ENCODE peak calls at places on chromosomes 13 and 19, in six cellular contexts. O, Q, L, N, S and F are unnamed samples.

GRCh38 chr19:47729799-47730520 is 15.4 kb upstream of the NOP53 start:
- DNase-seq in S (peak; percentile 62), L (peak; percentile 82), Q (no peak), O (peak; percentile 80), N (no peak), F (no peak)

GRCh38 chr19:53019684-53020083 is 6.0 kb downstream of the ERVV-1 start:
- DNase-seq in N (no peak), Q (no peak), O (no peak), L (no peak), S (no peak), F (no peak)

GRCh38 chr13:98370806-98371553 is 193.9 kb upstream of the RNF113B start:
- DNase-seq in S (no peak), N (no peak), O (no peak), L (no peak), Q (no peak), F (no peak)

GRCh38 chr13:51959773-51960172 is 51.5 kb downstream of the ATP7B start:
- DNase-seq in L (no peak), Q (no peak), O (no peak), N (no peak), S (no peak), F (no peak)

GRCh38 chr13:26601669-26602068 is 44.2 kb downstream of the WASF3 start:
- DNase-seq in S (no peak), L (no peak), Q (no peak), O (peak; percentile 52), N (no peak), F (no peak)

GRCh38 chr19:14672043-14672872 is 2.4 kb downstream of the ADGRE3 start:
- DNase-seq in L (no peak), N (no peak), O (no peak), S (no peak), Q (no peak), F (no peak)

GRCh38 chr19:5481957-5482356 is 26.7 kb downstream of the ZNRF4 start:
- DNase-seq in L (no peak), N (no peak), Q (no peak), O (no peak), S (no peak), F (no peak)

GRCh38 chr13:75661443-75661842 is 25.3 kb downstream of the LMO7 start:
- DNase-seq in L (no peak), Q (no peak), O (no peak), N (no peak), S (no peak), F (no peak)

GRCh38 chr19:34316741-34317241 is 48.2 kb upstream of the GPI start:
- DNase-seq in L (no peak), N (no peak), O (peak; percentile 17), Q (no peak), S (no peak), F (no peak)